ENCODE peak calls at places on chromosomes 11 and 22, in eight cellular contexts. One of them, this sample, is unnamed.

GRCh38 chr11:19980957-19981669 is 179.2 kb downstream of the DBX1 start:
- DNase-seq in fibroblast of pulmonary artery: peak
- DNase-seq in T follicular helper cell: no peak
- DNase-seq in retina: no peak
- DNase-seq in omental fat pad: no peak
- DNase-seq in iPS DF 19.7: no peak
- DNase-seq in NB4: no peak
- DNase-seq in iris pigment epithelial cell: peak
- DNase-seq in this sample: peak

GRCh38 chr22:43391306-43391705 is 20.5 kb upstream of the MPPED1 start:
- DNase-seq in fibroblast of pulmonary artery: no peak
- DNase-seq in T follicular helper cell: no peak
- DNase-seq in retina: no peak
- DNase-seq in omental fat pad: no peak
- DNase-seq in iPS DF 19.7: no peak
- DNase-seq in NB4: no peak
- DNase-seq in iris pigment epithelial cell: no peak
- DNase-seq in this sample: no peak

GRCh38 chr11:724063-724732 is 18.2 kb downstream of the EPS8L2 start:
- DNase-seq in fibroblast of pulmonary artery: no peak
- DNase-seq in T follicular helper cell: no peak
- DNase-seq in retina: no peak
- DNase-seq in omental fat pad: no peak
- DNase-seq in iPS DF 19.7: no peak
- DNase-seq in NB4: no peak
- DNase-seq in iris pigment epithelial cell: no peak
- DNase-seq in this sample: no peak

GRCh38 chr11:69494851-69495250 is 13.4 kb downstream of the LINC01488 start:
- DNase-seq in fibroblast of pulmonary artery: no peak
- DNase-seq in T follicular helper cell: no peak
- DNase-seq in retina: peak
- DNase-seq in omental fat pad: no peak
- DNase-seq in iPS DF 19.7: no peak
- DNase-seq in NB4: no peak
- DNase-seq in iris pigment epithelial cell: no peak
- DNase-seq in this sample: no peak

GRCh38 chr11:22163394-22163797 is 29.5 kb upstream of the ANO5 start:
- DNase-seq in fibroblast of pulmonary artery: no peak
- DNase-seq in T follicular helper cell: no peak
- DNase-seq in retina: no peak
- DNase-seq in omental fat pad: no peak
- DNase-seq in iPS DF 19.7: no peak
- DNase-seq in NB4: peak
- DNase-seq in iris pigment epithelial cell: peak
- DNase-seq in this sample: peak

GRCh38 chr11:75170463-75171201 is 19.7 kb downstream of the SLCO2B1 start:
- DNase-seq in fibroblast of pulmonary artery: no peak
- DNase-seq in T follicular helper cell: no peak
- DNase-seq in retina: no peak
- DNase-seq in omental fat pad: no peak
- DNase-seq in iPS DF 19.7: no peak
- DNase-seq in NB4: no peak
- DNase-seq in iris pigment epithelial cell: no peak
- DNase-seq in this sample: no peak

GRCh38 chr11:128731041-128731663 is 37.3 kb downstream of the FLI1 start:
- DNase-seq in fibroblast of pulmonary artery: no peak
- DNase-seq in T follicular helper cell: no peak
- DNase-seq in retina: no peak
- DNase-seq in omental fat pad: no peak
- DNase-seq in iPS DF 19.7: no peak
- DNase-seq in NB4: no peak
- DNase-seq in iris pigment epithelial cell: no peak
- DNase-seq in this sample: no peak

GRCh38 chr11:34972892-34973291 is 56.5 kb downstream of the PDHX start:
- DNase-seq in fibroblast of pulmonary artery: peak
- DNase-seq in T follicular helper cell: no peak
- DNase-seq in retina: no peak
- DNase-seq in omental fat pad: no peak
- DNase-seq in iPS DF 19.7: no peak
- DNase-seq in NB4: no peak
- DNase-seq in iris pigment epithelial cell: peak
- DNase-seq in this sample: peak

GRCh38 chr22:39527481-39527961 is 5.0 kb downstream of the RPS19BP1 start:
- DNase-seq in fibroblast of pulmonary artery: no peak
- DNase-seq in T follicular helper cell: no peak
- DNase-seq in retina: no peak
- DNase-seq in omental fat pad: no peak
- DNase-seq in iPS DF 19.7: no peak
- DNase-seq in NB4: no peak
- DNase-seq in iris pigment epithelial cell: peak
- DNase-seq in this sample: no peak

GRCh38 chr11:59191095-59191494 is 19.2 kb downstream of the DTX4 start:
- DNase-seq in fibroblast of pulmonary artery: no peak
- DNase-seq in T follicular helper cell: no peak
- DNase-seq in retina: no peak
- DNase-seq in omental fat pad: no peak
- DNase-seq in iPS DF 19.7: no peak
- DNase-seq in NB4: no peak
- DNase-seq in iris pigment epithelial cell: no peak
- DNase-seq in this sample: no peak

GRCh38 chr11:93846411-93846810 is 4.0 kb downstream of the VSTM5 start:
- DNase-seq in fibroblast of pulmonary artery: no peak
- DNase-seq in T follicular helper cell: no peak
- DNase-seq in retina: no peak
- DNase-seq in omental fat pad: no peak
- DNase-seq in iPS DF 19.7: no peak
- DNase-seq in NB4: no peak
- DNase-seq in iris pigment epithelial cell: peak
- DNase-seq in this sample: no peak

GRCh38 chr11:65646921-65647701 is 9.2 kb downstream of the SIPA1 start:
- DNase-seq in fibroblast of pulmonary artery: peak
- DNase-seq in T follicular helper cell: no peak
- DNase-seq in retina: peak
- DNase-seq in omental fat pad: no peak
- DNase-seq in iPS DF 19.7: no peak
- DNase-seq in NB4: no peak
- DNase-seq in iris pigment epithelial cell: peak
- DNase-seq in this sample: peak

GRCh38 chr11:63793163-63793562 is 20.1 kb upstream of the SPINDOC start:
- DNase-seq in fibroblast of pulmonary artery: no peak
- DNase-seq in T follicular helper cell: no peak
- DNase-seq in retina: no peak
- DNase-seq in omental fat pad: no peak
- DNase-seq in iPS DF 19.7: no peak
- DNase-seq in NB4: no peak
- DNase-seq in iris pigment epithelial cell: no peak
- DNase-seq in this sample: no peak

GRCh38 chr11:77332259-77332658 is 30.8 kb upstream of the GDPD4 start:
- DNase-seq in fibroblast of pulmonary artery: no peak
- DNase-seq in T follicular helper cell: no peak
- DNase-seq in retina: no peak
- DNase-seq in omental fat pad: no peak
- DNase-seq in iPS DF 19.7: no peak
- DNase-seq in NB4: no peak
- DNase-seq in iris pigment epithelial cell: no peak
- DNase-seq in this sample: no peak

GRCh38 chr22:37805878-37806277 is 1.9 kb upstream of the GCAT start:
- DNase-seq in fibroblast of pulmonary artery: no peak
- DNase-seq in T follicular helper cell: no peak
- DNase-seq in retina: no peak
- DNase-seq in omental fat pad: no peak
- DNase-seq in iPS DF 19.7: no peak
- DNase-seq in NB4: no peak
- DNase-seq in iris pigment epithelial cell: no peak
- DNase-seq in this sample: no peak

GRCh38 chr11:62147545-62147944 is 23.7 kb downstream of the INCENP start:
- DNase-seq in fibroblast of pulmonary artery: no peak
- DNase-seq in T follicular helper cell: no peak
- DNase-seq in retina: no peak
- DNase-seq in omental fat pad: no peak
- DNase-seq in iPS DF 19.7: no peak
- DNase-seq in NB4: no peak
- DNase-seq in iris pigment epithelial cell: no peak
- DNase-seq in this sample: no peak

GRCh38 chr11:15157181-15157580 is 42.5 kb downstream of the INSC start:
- DNase-seq in fibroblast of pulmonary artery: peak
- DNase-seq in T follicular helper cell: no peak
- DNase-seq in retina: no peak
- DNase-seq in omental fat pad: no peak
- DNase-seq in iPS DF 19.7: no peak
- DNase-seq in NB4: no peak
- DNase-seq in iris pigment epithelial cell: peak
- DNase-seq in this sample: peak

GRCh38 chr11:133794205-133794604 is 51.1 kb downstream of the SPATA19 start:
- DNase-seq in fibroblast of pulmonary artery: no peak
- DNase-seq in T follicular helper cell: no peak
- DNase-seq in retina: no peak
- DNase-seq in omental fat pad: no peak
- DNase-seq in iPS DF 19.7: no peak
- DNase-seq in NB4: no peak
- DNase-seq in iris pigment epithelial cell: no peak
- DNase-seq in this sample: no peak

GRCh38 chr11:114199051-114199450 is 97.1 kb upstream of the NNMT start:
- DNase-seq in fibroblast of pulmonary artery: no peak
- DNase-seq in T follicular helper cell: no peak
- DNase-seq in retina: no peak
- DNase-seq in omental fat pad: no peak
- DNase-seq in iPS DF 19.7: no peak
- DNase-seq in NB4: no peak
- DNase-seq in iris pigment epithelial cell: no peak
- DNase-seq in this sample: no peak

GRCh38 chr22:44207173-44207980 is 26.7 kb downstream of the PARVG start:
- DNase-seq in fibroblast of pulmonary artery: no peak
- DNase-seq in T follicular helper cell: no peak
- DNase-seq in retina: no peak
- DNase-seq in omental fat pad: no peak
- DNase-seq in iPS DF 19.7: no peak
- DNase-seq in NB4: no peak
- DNase-seq in iris pigment epithelial cell: no peak
- DNase-seq in this sample: no peak

GRCh38 chr11:111347723-111348115 is 31.4 kb downstream of the POU2AF1 start:
- DNase-seq in fibroblast of pulmonary artery: peak
- DNase-seq in T follicular helper cell: no peak
- DNase-seq in retina: no peak
- DNase-seq in omental fat pad: no peak
- DNase-seq in iPS DF 19.7: no peak
- DNase-seq in NB4: peak
- DNase-seq in iris pigment epithelial cell: peak
- DNase-seq in this sample: no peak

GRCh38 chr22:41976070-41976901 is 7.0 kb downstream of the SEPTIN3 start:
- DNase-seq in fibroblast of pulmonary artery: no peak
- DNase-seq in T follicular helper cell: peak
- DNase-seq in retina: peak
- DNase-seq in omental fat pad: no peak
- DNase-seq in iPS DF 19.7: no peak
- DNase-seq in NB4: no peak
- DNase-seq in iris pigment epithelial cell: no peak
- DNase-seq in this sample: no peak

GRCh38 chr22:23182289-23183106 is 2.2 kb downstream of the BCR start:
- DNase-seq in fibroblast of pulmonary artery: no peak
- DNase-seq in T follicular helper cell: no peak
- DNase-seq in retina: no peak
- DNase-seq in omental fat pad: no peak
- DNase-seq in iPS DF 19.7: no peak
- DNase-seq in NB4: peak
- DNase-seq in iris pigment epithelial cell: peak
- DNase-seq in this sample: peak

GRCh38 chr11:50070389-50070788 is 37.7 kb downstream of the OR4C45 start:
- DNase-seq in fibroblast of pulmonary artery: no peak
- DNase-seq in T follicular helper cell: no peak
- DNase-seq in retina: no peak
- DNase-seq in omental fat pad: no peak
- DNase-seq in iPS DF 19.7: no peak
- DNase-seq in NB4: no peak
- DNase-seq in iris pigment epithelial cell: no peak
- DNase-seq in this sample: no peak

GRCh38 chr11:62543680-62544444 is 2.7 kb downstream of the AHNAK start:
- DNase-seq in fibroblast of pulmonary artery: no peak
- DNase-seq in T follicular helper cell: no peak
- DNase-seq in retina: no peak
- DNase-seq in omental fat pad: no peak
- DNase-seq in iPS DF 19.7: no peak
- DNase-seq in NB4: no peak
- DNase-seq in iris pigment epithelial cell: no peak
- DNase-seq in this sample: no peak

GRCh38 chr11:77127969-77128691 is at the start of gene MYO7A:
- DNase-seq in fibroblast of pulmonary artery: peak
- DNase-seq in T follicular helper cell: no peak
- DNase-seq in retina: peak
- DNase-seq in omental fat pad: no peak
- DNase-seq in iPS DF 19.7: no peak
- DNase-seq in NB4: no peak
- DNase-seq in iris pigment epithelial cell: peak
- DNase-seq in this sample: peak

GRCh38 chr11:16291729-16292128 is 64.6 kb downstream of the SOX6 start:
- DNase-seq in fibroblast of pulmonary artery: no peak
- DNase-seq in T follicular helper cell: no peak
- DNase-seq in retina: no peak
- DNase-seq in omental fat pad: no peak
- DNase-seq in iPS DF 19.7: no peak
- DNase-seq in NB4: no peak
- DNase-seq in iris pigment epithelial cell: no peak
- DNase-seq in this sample: no peak